ENCODE peak calls at places on chromosomes 11 and 22, in eight cellular contexts. F, K, C, X, B, D, N and Y are unnamed samples. For H3K36me3, H3K27me3 and H3K9me3, the result is how much of the 10 kb centered on the place peaks cover.

GRCh38 chr11:6418199-6418957 is 516 bp downstream of the APBB1 start:
- DNase-seq in F (peak), K (no peak), C (no peak), X (peak), B (no peak), D (peak), N (no peak), Y (no peak)

GRCh38 chr11:81987829-81988472 is 745.7 kb downstream of the FAM181B start:
- DNase-seq in F (no peak), K (no peak), C (peak), X (no peak), B (no peak), D (no peak), N (no peak), Y (peak)

GRCh38 chr11:74932797-74933196 is 16.1 kb downstream of the XRRA1 start:
- DNase-seq in F (no peak), K (no peak), C (peak), X (no peak), B (no peak), D (no peak), N (no peak), Y (peak)

GRCh38 chr11:121099364-121099763 is 1.7 kb upstream of the TECTA start:
- DNase-seq in F (no peak), K (no peak), C (no peak), X (no peak), B (no peak), D (no peak), N (no peak), Y (no peak)

GRCh38 chr22:17512960-17513359 is 50.3 kb upstream of the SLC25A18 start:
- DNase-seq in F (no peak), K (no peak), C (no peak), X (no peak), B (no peak), D (no peak), N (no peak), Y (no peak)

GRCh38 chr22:38924197-38924952 is 33.0 kb upstream of the APOBEC3A start:
- DNase-seq in F (peak), K (no peak), C (peak), X (no peak), B (no peak), D (peak), N (no peak), Y (peak)

GRCh38 chr11:27722945-27723344 is 22.7 kb upstream of the BDNF start:
- DNase-seq in F (no peak), K (no peak), C (peak), X (no peak), B (peak), D (no peak), N (no peak), Y (no peak)

GRCh38 chr11:31802990-31803812 is 7.9 kb downstream of the PAX6 start:
- DNase-seq in F (no peak), K (no peak), C (peak), X (no peak), B (peak), D (no peak), N (no peak), Y (no peak)

GRCh38 chr22:27419473-27419872 is 382.1 kb downstream of the MN1 start:
- DNase-seq in F (no peak), K (no peak), C (peak), X (no peak), B (no peak), D (no peak), N (no peak), Y (no peak)

GRCh38 chr11:5618807-5619206 is 6.0 kb upstream of the TRIM34 start:
- DNase-seq in F (no peak), K (no peak), C (peak), X (no peak), B (no peak), D (no peak), N (no peak), Y (peak)

GRCh38 chr11:4041731-4042391 is 52.7 kb upstream of the RRM1 start:
- DNase-seq in F (no peak), K (no peak), C (peak), X (no peak), B (no peak), D (no peak), N (no peak), Y (peak)

GRCh38 chr11:13883042-13883441 is 79.5 kb upstream of the SPON1 start:
- DNase-seq in F (no peak), K (no peak), C (no peak), X (no peak), B (no peak), D (peak), N (no peak), Y (no peak)

DNA sequence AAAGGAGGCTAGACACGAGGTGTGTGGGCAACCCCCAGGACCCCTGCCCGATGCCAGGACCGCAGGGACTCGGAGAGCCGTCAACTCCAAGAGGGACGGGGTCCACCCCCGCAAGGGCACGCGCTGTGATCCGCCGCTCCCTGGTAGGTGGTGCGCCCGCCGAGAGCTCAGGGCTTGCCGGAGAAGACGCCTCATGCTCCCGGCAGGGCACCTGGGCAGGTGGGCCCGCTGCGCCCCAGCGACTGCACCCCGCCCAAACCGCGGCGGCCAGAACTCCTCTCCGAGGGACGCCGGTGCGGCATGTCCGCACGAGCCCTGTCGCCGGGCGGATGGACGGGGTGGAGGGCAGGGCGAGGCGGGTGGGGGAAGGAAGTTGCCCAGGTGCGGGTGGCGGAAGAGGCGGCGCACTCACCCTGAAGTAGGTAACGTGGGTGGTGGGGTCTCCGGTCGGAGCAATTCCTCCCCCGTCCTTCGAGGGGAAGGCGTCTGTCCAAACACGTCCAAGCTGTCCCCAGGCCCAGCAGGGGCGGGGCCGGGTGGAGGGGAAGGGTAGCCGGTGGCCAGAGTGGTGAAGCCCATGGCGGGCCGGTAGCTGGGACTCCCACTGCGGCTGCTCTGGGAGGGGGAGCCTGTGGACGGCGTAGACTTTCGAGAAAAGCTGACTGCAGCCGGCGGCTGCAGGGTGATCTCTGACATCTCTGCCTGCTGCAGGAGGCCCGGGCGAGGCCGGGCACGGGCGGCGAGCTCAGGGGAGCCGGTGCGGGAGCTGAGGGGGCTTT is 37.2 kb downstream of the IGSF9B start:
- DNase-seq in F (no peak), K (peak), C (no peak), X (no peak), B (no peak), D (no peak), N (no peak), Y (no peak)
- H3K36me3 ChIP-seq in F (under half), K (under half), C (under half), X (under half), B (under half), D (under half), N (under half), Y (under half)

GRCh38 chr11:17351171-17351509 is 460 bp upstream of the NCR3LG1 start:
- DNase-seq in F (no peak), K (no peak), C (no peak), X (no peak), B (no peak), D (no peak), N (no peak), Y (no peak)
- H3K27me3 ChIP-seq in F (under half), K (under half), C (under half), X (under half), B (under half), D (under half), N (under half), Y (under half)

DNA sequence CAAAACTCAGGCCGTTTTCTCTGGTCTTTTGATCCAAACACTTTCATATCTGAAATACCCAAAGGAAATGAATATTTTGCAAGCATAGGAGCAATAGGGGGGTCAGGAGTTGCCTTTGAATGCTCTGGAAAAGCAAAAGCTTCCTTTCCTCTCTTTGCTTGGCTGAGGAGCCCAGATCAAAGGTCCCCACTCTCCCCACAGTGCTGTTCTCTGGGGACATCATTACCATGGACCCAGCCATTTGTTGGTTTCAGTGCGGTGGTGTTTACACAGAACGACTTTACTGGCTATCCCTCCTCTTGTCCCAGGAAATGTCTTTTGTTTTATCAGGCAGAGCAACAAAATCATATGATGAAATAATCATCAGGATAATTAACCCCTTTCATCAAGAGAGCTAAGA is 1089.1 kb downstream of the TBC1D22A start:
- DNase-seq in F (no peak), K (no peak), C (no peak), X (no peak), B (no peak), D (no peak), N (no peak), Y (no peak)
- H3K9me3 ChIP-seq in F (under half), K (under half), C (under half), X (under half), B (under half), D (under half), N (under half), Y (under half)

GRCh38 chr22:29012923-29013322 is 48.7 kb downstream of the C22orf31 start:
- DNase-seq in F (no peak), K (no peak), C (no peak), X (no peak), B (no peak), D (no peak), N (no peak), Y (no peak)
- H3K36me3 ChIP-seq in F (under half), K (under half), C (under half), X (under half), B (under half), D (under half), N (under half), Y (under half)

GRCh38 chr22:37744589-37744988 is 47.7 kb downstream of the TRIOBP start:
- DNase-seq in F (no peak), K (no peak), C (no peak), X (no peak), B (no peak), D (no peak), N (no peak), Y (no peak)
- H3K27me3 ChIP-seq in F (under half), K (under half), C (under half), X (under half), B (under half), D (under half), N (under half), Y (under half)

GRCh38 chr22:49549256-49549655 is 278.4 kb downstream of the BRD1 start:
- DNase-seq in F (no peak), K (no peak), C (no peak), X (no peak), B (no peak), D (no peak), N (no peak), Y (no peak)

GRCh38 chr22:49547751-49548239 is 279.9 kb downstream of the BRD1 start:
- DNase-seq in F (no peak), K (no peak), C (no peak), X (no peak), B (no peak), D (no peak), N (no peak), Y (no peak)

GRCh38 chr22:49549851-49550430 is 277.7 kb downstream of the BRD1 start:
- DNase-seq in F (no peak), K (no peak), C (no peak), X (no peak), B (no peak), D (no peak), N (no peak), Y (no peak)

GRCh38 chr22:49546811-49547585 is 280.7 kb downstream of the BRD1 start:
- DNase-seq in F (no peak), K (no peak), C (no peak), X (peak), B (no peak), D (no peak), N (no peak), Y (no peak)

DNA sequence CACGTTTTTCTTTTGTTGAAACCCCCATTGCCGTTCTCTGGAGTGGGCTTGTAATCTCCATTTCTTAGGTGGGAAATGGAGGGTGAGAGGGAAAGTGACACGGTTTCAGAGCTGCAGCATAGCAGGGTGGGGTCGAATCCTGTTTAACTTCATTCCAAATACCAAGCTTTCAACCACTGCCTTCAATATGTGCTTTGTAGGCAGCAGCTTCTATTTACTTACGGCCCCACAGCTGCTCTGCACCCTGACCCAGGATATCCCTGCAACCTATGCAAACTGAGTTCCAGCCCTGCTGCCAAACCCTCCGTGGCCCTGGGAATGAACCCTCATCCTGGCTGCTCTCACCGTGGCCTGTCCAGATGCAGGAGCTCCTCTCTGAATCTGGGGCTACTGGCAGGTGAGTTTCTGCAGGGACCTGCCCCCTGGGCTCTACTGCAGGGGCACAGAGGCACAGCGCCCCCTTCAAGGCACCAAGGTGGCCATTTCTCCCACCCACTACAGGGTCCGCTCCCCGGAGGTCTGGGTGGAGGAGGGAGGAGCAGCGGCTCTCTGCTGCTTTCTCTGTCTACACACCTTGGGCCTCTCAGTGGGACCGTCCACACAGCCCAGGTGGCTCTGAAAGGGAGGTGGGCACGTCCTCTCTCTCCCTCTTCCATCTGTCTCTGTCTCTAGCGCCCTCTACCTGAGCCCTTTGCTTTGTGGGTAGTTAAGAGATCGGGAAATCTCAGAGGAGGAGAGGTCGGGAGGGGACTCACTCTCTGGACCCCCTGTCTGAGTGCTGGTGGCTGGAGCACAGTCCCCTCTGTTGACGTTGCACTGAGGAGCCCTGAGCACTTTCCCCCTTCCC is 279.1 kb downstream of the BRD1 start:
- DNase-seq in F (no peak), K (no peak), C (no peak), X (no peak), B (no peak), D (no peak), N (no peak), Y (no peak)
- H3K9me3 ChIP-seq in F (under half), K (under half), C (under half), X (under half), B (under half), D (under half), N (under half), Y (under half)

GRCh38 chr11:114176321-114176720 is 116.8 kb downstream of the ZBTB16 start:
- DNase-seq in F (no peak), K (no peak), C (no peak), X (no peak), B (no peak), D (no peak), N (no peak), Y (no peak)
- H3K36me3 ChIP-seq in F (under half), K (under half), C (under half), X (under half), B (under half), D (under half), N (under half), Y (under half)

GRCh38 chr11:44313701-44314489 is 4.0 kb upstream of the ALX4 start:
- DNase-seq in F (no peak), K (no peak), C (no peak), X (no peak), B (no peak), D (no peak), N (no peak), Y (no peak)
- H3K27me3 ChIP-seq in F (half or more), K (half or more), C (half or more), X (under half), B (half or more), D (half or more), N (half or more), Y (under half)